ENCODE peak calls at places on chromosomes 11 and 22, in seven cellular contexts. P is dorsolateral prefrontal cortex; T is OCI-LY7; Z is BJ; R is CD4-positive, alpha-beta T cell; Y is omental fat pad; Q is endothelial cell. B is an unnamed sample.
A peak's percentile ranks its signal among the peaks of the same experiment; 100 is the strongest.

GRCh38 chr11:2893935-2894334 is 8.4 kb upstream of the CDKN1C start:
- DNase-seq in P (no peak), Z (no peak), R (no peak), T (no peak), Q (no peak), Y (no peak), B (no peak)

GRCh38 chr11:14374922-14375630 is 16.1 kb upstream of the RRAS2 start:
- DNase-seq in R (no peak), Y (no peak), T (no peak), Q (no peak), Z (no peak), P (no peak), B (no peak)

GRCh38 chr11:10038916-10039315 is 255.1 kb downstream of the SBF2 start:
- DNase-seq in Y (no peak), Z (no peak), Q (no peak), P (no peak), T (no peak), R (no peak), B (no peak)

GRCh38 chr11:89405629-89406028 is 85.5 kb downstream of the NOX4 start:
- DNase-seq in T (no peak), Q (no peak), R (no peak), Z (no peak), P (no peak), Y (no peak), B (no peak)

GRCh38 chr11:62433553-62434301 is 14.9 kb downstream of the SCGB1A1 start:
- DNase-seq in Q (no peak), R (no peak), P (no peak), Y (no peak), T (no peak), Z (no peak), B (no peak)

GRCh38 chr11:26949846-26950245 is 44.1 kb upstream of the FIBIN start:
- DNase-seq in T (no peak), Q (no peak), R (no peak), P (no peak), Y (no peak), Z (no peak), B (no peak)

GRCh38 chr11:9091044-9091936 is at the start of gene SCUBE2:
- DNase-seq in Y (no peak), P (no peak), Z (no peak), R (no peak), T (no peak), Q (peak; percentile 24), B (no peak)

GRCh38 chr11:119647254-119647653 is 81.7 kb downstream of the NECTIN1 start:
- DNase-seq in R (no peak), Y (no peak), Z (no peak), Q (no peak), T (no peak), P (no peak), B (no peak)

GRCh38 chr11:68693484-68693882 is 9.1 kb downstream of the GAL start:
- DNase-seq in Z (no peak), T (no peak), Y (no peak), R (no peak), Q (no peak), P (no peak), B (no peak)

GRCh38 chr11:65862191-65862735 is 2.0 kb downstream of the MUS81 start:
- DNase-seq in Y (no peak), R (no peak), Z (no peak), Q (peak; percentile 3), T (no peak), P (no peak), B (no peak)

GRCh38 chr22:50731811-50732624 is 6.0 kb upstream of the ACR start:
- DNase-seq in R (peak; percentile 63), Y (no peak), T (peak; percentile 68), P (peak; percentile 56), Z (no peak), Q (no peak), B (no peak)

GRCh38 chr11:9214765-9215164 is 50.4 kb downstream of the DENND5A start:
- DNase-seq in R (no peak), Q (no peak), Y (no peak), Z (no peak), T (no peak), P (no peak), B (no peak)

GRCh38 chr11:109034341-109034696 is 369.4 kb downstream of the DDX10 start:
- DNase-seq in P (no peak), Q (no peak), Y (no peak), R (no peak), T (no peak), Z (no peak), B (no peak)

GRCh38 chr22:30317778-30318177 is 9.0 kb downstream of the TBC1D10A start:
- DNase-seq in Y (no peak), Z (no peak), Q (no peak), P (no peak), T (no peak), R (no peak), B (no peak)

GRCh38 chr11:94895451-94895850 is 77.9 kb downstream of the CWC15 start:
- DNase-seq in Y (no peak), Q (no peak), R (no peak), P (no peak), Z (no peak), T (no peak), B (no peak)

GRCh38 chr11:69229521-69229920 is 64.4 kb upstream of the MYEOV start:
- DNase-seq in Q (no peak), Y (no peak), Z (no peak), T (no peak), P (no peak), R (no peak), B (no peak)

GRCh38 chr11:12827929-12828812 is 153.9 kb downstream of the TEAD1 start:
- DNase-seq in Z (no peak), T (peak; percentile 46), R (no peak), P (no peak), Q (peak; percentile 33), Y (no peak), B (no peak)

GRCh38 chr11:1753426-1754305 is 3.3 kb upstream of the IFITM10 start:
- DNase-seq in Z (no peak), Q (no peak), Y (no peak), P (no peak), R (no peak), T (no peak), B (no peak)

GRCh38 chr11:1751999-1752906 is 1.9 kb upstream of the IFITM10 start:
- DNase-seq in Z (no peak), R (no peak), Q (no peak), T (no peak), P (no peak), Y (no peak), B (no peak)

GRCh38 chr11:1751521-1751921 is 1.1 kb upstream of the IFITM10 start:
- DNase-seq in P (no peak), Y (no peak), Q (no peak), R (no peak), T (no peak), Z (no peak), B (no peak)

GRCh38 chr11:1754376-1755150 is 4.2 kb upstream of the IFITM10 start:
- DNase-seq in P (no peak), Z (no peak), R (no peak), Q (no peak), Y (no peak), T (no peak), B (no peak)

DNA sequence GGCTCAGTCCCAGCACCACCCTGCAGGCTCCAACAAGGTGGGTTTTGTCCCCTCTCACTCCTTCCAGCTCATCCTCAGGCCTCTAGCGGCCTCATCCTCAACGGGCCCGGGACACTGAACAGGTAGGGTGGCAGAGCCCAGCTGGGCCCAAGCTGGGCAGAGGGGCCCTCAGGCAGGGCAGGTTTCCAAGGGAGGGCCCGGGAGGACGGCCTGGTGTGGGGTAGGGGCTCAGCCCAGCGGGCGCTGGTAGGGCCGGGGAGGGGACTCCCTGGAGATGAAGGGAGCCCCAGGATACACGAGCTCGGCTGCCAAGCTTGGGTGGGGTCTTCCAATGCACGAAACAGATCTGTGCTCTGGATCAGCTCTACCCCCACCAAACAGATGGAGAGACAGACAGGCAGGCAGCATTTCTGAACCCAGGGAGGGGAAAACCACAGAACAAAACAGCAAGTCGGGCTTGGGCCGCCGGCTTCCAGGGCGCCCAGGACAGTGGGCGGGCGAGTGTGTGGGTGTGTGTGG is 2.6 kb upstream of the IFITM10 start:
- DNase-seq in R (no peak), Z (no peak), T (no peak), Y (no peak), P (no peak), Q (no peak), B (no peak)
- TF ChIP-seq CTCF in R (no peak), Z (no peak), T (no peak), Y (no peak), P (no peak), Q (no peak), B (no peak)

GRCh38 chr11:130904380-130904779 is 11.9 kb downstream of the SNX19 start:
- DNase-seq in Y (no peak), Z (no peak), R (no peak), Q (no peak), P (no peak), T (no peak), B (no peak)
- TF ChIP-seq CTCF in Y (no peak), Z (peak; percentile 39), R (no peak), Q (peak; percentile 66), P (peak; percentile 37), T (peak; percentile 70), B (no peak)

DNA sequence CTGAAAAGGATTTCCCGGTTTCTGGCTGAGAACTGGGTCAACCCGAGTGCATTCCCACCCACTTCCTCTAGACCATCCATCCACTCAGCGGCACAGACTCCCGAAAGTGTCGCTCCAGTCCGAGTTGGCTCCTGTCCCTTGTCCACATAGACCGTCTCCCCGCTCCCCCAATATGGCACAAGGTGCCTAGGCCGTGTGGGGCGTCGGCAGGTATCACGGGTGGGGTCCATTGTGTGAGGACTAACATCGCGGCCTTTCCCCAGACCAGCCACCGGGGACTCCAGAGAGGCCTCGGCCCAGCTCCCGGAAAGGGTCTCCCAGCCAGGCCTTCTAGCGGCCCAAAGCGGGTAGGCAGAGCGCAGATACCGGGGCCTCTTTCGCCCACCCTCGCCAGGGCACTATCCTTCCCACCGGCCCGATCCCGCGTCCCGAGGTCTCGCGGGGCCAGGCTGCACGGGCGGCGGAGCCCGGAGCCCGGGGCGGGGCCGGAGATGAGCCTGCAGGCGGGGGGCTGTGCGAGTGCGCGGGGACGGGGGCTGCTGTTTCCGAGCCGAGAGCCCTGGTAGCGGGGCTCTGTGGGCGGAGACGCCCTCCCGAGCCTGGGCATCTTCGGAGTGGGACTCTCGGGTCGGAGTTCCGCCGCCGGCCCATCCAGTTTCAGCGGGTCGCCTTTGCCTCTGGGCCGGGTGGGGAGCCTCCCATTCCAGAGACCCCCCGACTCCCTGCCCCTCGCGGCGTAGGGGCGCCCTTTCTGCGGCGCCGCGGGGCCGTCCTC is 21.1 kb downstream of the SERPINH1 start:
- DNase-seq in Y (no peak), Z (no peak), T (peak; percentile 12), P (peak; percentile 51), Q (peak; percentile 88), R (peak; percentile 50), B (peak; percentile 63)
- TF ChIP-seq CTCF in Y (no peak), Z (peak; percentile 53), T (no peak), P (peak; percentile 35), Q (peak; percentile 29), R (no peak), B (no peak)

DNA sequence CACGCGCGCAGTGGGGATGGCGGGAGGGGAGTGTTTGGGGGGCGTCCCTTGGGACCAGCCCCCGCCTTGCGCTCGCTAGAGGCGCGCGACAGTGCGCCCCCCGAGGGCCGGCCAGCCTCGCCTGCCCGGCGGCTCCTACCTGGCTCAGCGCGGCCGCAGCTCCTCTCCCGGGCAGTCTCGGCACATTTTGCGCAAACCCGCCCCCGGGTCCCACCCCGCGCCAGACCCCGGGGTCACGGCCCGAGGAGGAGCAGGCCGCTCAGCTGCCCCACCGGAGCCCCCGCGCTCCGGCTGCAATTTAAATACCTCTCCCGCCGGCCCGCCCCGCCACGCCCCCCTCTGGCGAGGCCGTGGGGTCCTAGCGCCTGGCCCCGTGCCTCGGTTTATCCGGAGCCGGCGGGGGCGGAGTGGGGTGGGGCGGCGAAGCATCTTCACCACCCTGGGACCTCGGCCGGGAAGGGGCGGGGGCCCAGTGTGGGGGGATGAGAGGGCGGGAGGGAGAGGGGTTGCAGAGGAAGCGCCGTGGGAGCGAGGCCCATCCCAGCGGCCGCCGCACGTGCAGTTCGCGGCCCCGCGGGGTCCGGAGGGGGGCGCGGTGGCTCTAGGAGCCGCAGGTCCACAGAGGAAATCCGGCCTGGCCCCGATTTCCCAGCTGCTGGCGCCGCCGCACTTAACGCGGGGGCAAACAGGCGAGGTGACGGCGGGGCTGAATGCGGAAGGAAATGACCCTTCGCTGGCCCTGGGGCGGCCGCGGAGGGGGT is at the start of gene LRRC32:
- DNase-seq in Z (no peak), T (peak; percentile 83), Q (peak; percentile 67), P (no peak), R (peak; percentile 11), Y (no peak), B (no peak)
- TF ChIP-seq CTCF in Z (peak; percentile 6), T (peak; percentile 50), Q (peak; percentile 23), P (no peak), R (no peak), Y (no peak), B (no peak)